ENCODE peak calls at places on chromosomes 2 and 18, in eight cellular contexts. One of them, this sample, is unnamed.

GRCh38 chr2:9337901-9338300 is 85.4 kb downstream of the ITGB1BP1 start:
- DNase-seq in IMR-90: no peak
- DNase-seq in H9: no peak
- DNase-seq in SK-N-SH: no peak
- DNase-seq in neural progenitor cell: no peak
- DNase-seq in astrocyte: no peak
- DNase-seq in fibroblast of lung: no peak
- DNase-seq in HCT116: no peak
- DNase-seq in this sample: no peak

GRCh38 chr18:12005542-12006487 is 24.5 kb downstream of the IMPA2 start:
- DNase-seq in IMR-90: no peak
- DNase-seq in neural progenitor cell: no peak
- DNase-seq in SK-N-SH: no peak
- DNase-seq in fibroblast of lung: peak
- DNase-seq in astrocyte: no peak
- DNase-seq in H9: no peak
- DNase-seq in HCT116: no peak
- DNase-seq in this sample: peak

GRCh38 chr2:165009466-165009865 is 54.1 kb upstream of the SLC38A11 start:
- DNase-seq in neural progenitor cell: no peak
- DNase-seq in H9: no peak
- DNase-seq in IMR-90: peak
- DNase-seq in SK-N-SH: no peak
- DNase-seq in HCT116: no peak
- DNase-seq in fibroblast of lung: peak
- DNase-seq in astrocyte: peak
- DNase-seq in this sample: no peak

GRCh38 chr2:220708366-220708765 is 863.7 kb downstream of the EPHA4 start:
- DNase-seq in HCT116: no peak
- DNase-seq in IMR-90: peak
- DNase-seq in fibroblast of lung: peak
- DNase-seq in SK-N-SH: no peak
- DNase-seq in H9: no peak
- DNase-seq in neural progenitor cell: no peak
- DNase-seq in astrocyte: peak
- DNase-seq in this sample: no peak

GRCh38 chr2:17300141-17300540 is 218.1 kb downstream of the RAD51AP2 start:
- DNase-seq in fibroblast of lung: peak
- DNase-seq in HCT116: no peak
- DNase-seq in H9: no peak
- DNase-seq in SK-N-SH: no peak
- DNase-seq in IMR-90: peak
- DNase-seq in neural progenitor cell: no peak
- DNase-seq in astrocyte: peak
- DNase-seq in this sample: peak

GRCh38 chr2:217489145-217489960 is 513.4 kb downstream of the TNS1 start:
- DNase-seq in H9: peak
- DNase-seq in fibroblast of lung: peak
- DNase-seq in neural progenitor cell: peak
- DNase-seq in HCT116: no peak
- DNase-seq in astrocyte: peak
- DNase-seq in IMR-90: no peak
- DNase-seq in SK-N-SH: no peak
- DNase-seq in this sample: no peak

GRCh38 chr2:120909102-120909501 is 173.4 kb downstream of the GLI2 start:
- DNase-seq in astrocyte: no peak
- DNase-seq in SK-N-SH: no peak
- DNase-seq in neural progenitor cell: no peak
- DNase-seq in IMR-90: no peak
- DNase-seq in fibroblast of lung: no peak
- DNase-seq in H9: no peak
- DNase-seq in HCT116: no peak
- DNase-seq in this sample: no peak

GRCh38 chr2:43159797-43160196 is 66.6 kb downstream of the ZFP36L2 start:
- DNase-seq in fibroblast of lung: peak
- DNase-seq in H9: no peak
- DNase-seq in IMR-90: no peak
- DNase-seq in SK-N-SH: no peak
- DNase-seq in neural progenitor cell: no peak
- DNase-seq in HCT116: no peak
- DNase-seq in astrocyte: no peak
- DNase-seq in this sample: no peak

GRCh38 chr2:163554864-163555263 is 180.9 kb downstream of the FIGN start:
- DNase-seq in SK-N-SH: no peak
- DNase-seq in neural progenitor cell: no peak
- DNase-seq in astrocyte: peak
- DNase-seq in fibroblast of lung: peak
- DNase-seq in HCT116: no peak
- DNase-seq in H9: no peak
- DNase-seq in IMR-90: no peak
- DNase-seq in this sample: no peak

GRCh38 chr18:39840406-39840805 is 2114.6 kb upstream of the PIK3C3 start:
- DNase-seq in HCT116: no peak
- DNase-seq in neural progenitor cell: no peak
- DNase-seq in SK-N-SH: no peak
- DNase-seq in astrocyte: peak
- DNase-seq in IMR-90: peak
- DNase-seq in H9: no peak
- DNase-seq in fibroblast of lung: peak
- DNase-seq in this sample: no peak

GRCh38 chr2:85111819-85112281 is 21.3 kb upstream of the TCF7L1 start:
- DNase-seq in SK-N-SH: no peak
- DNase-seq in fibroblast of lung: peak
- DNase-seq in IMR-90: peak
- DNase-seq in neural progenitor cell: no peak
- DNase-seq in H9: no peak
- DNase-seq in HCT116: no peak
- DNase-seq in astrocyte: peak
- DNase-seq in this sample: no peak

GRCh38 chr2:23550553-23550952 is 165.6 kb downstream of the KLHL29 start:
- DNase-seq in fibroblast of lung: peak
- DNase-seq in neural progenitor cell: no peak
- DNase-seq in SK-N-SH: no peak
- DNase-seq in astrocyte: peak
- DNase-seq in H9: no peak
- DNase-seq in IMR-90: peak
- DNase-seq in HCT116: no peak
- DNase-seq in this sample: no peak

GRCh38 chr2:74550231-74550630 is 3.5 kb downstream of the LOXL3 start:
- DNase-seq in HCT116: no peak
- DNase-seq in astrocyte: no peak
- DNase-seq in H9: no peak
- DNase-seq in neural progenitor cell: no peak
- DNase-seq in IMR-90: no peak
- DNase-seq in fibroblast of lung: no peak
- DNase-seq in SK-N-SH: no peak
- DNase-seq in this sample: no peak

GRCh38 chr2:219272351-219272750 is 6.8 kb upstream of the DNAJB2 start:
- DNase-seq in SK-N-SH: no peak
- DNase-seq in astrocyte: no peak
- DNase-seq in fibroblast of lung: no peak
- DNase-seq in H9: no peak
- DNase-seq in HCT116: no peak
- DNase-seq in neural progenitor cell: no peak
- DNase-seq in IMR-90: no peak
- DNase-seq in this sample: no peak

DNA sequence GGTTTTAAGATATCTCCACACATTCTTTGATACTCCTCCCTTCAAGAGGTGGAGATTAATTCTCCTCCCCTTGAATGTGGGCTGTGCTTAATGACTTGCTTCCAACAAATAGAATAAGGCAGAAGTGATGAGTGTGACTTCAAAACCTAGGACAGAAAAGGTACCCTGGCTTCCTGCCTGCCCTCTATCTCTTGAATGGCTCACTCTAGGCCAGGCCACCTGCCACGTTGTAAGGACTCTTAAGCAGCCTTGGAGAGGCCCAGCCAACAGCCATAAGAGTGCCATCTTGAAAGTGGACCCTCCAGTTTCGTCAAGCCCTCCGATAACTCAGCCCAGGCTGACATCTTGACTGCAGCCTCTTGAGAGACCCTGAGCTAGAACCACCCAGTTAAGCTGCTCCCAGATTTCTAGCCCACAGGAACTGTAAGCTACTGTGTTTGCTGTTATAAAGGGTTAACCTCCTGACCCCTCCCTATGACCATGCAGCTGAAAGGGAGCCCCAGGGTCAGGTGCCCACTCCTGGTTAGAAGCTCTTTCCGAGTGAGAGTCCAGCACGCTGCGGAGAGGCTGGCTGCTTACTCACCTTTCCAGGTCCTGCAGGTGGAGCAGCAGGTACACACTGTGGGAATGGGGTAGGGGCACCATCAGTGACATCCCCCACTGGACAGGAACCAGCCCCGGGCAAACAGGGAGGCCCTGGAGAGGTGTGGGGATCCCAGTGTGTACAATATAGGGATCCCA is 27.7 kb downstream of the MRPL35 start:
- DNase-seq in SK-N-SH: no peak
- DNase-seq in IMR-90: no peak
- DNase-seq in HCT116: no peak
- DNase-seq in neural progenitor cell: no peak
- DNase-seq in astrocyte: no peak
- DNase-seq in fibroblast of lung: no peak
- DNase-seq in H9: no peak
- DNase-seq in this sample: no peak
- H3K4me2 ChIP-seq in SK-N-SH: no peak
- H3K4me2 ChIP-seq in IMR-90: no peak
- H3K4me2 ChIP-seq in HCT116: no peak
- H3K4me2 ChIP-seq in neural progenitor cell: no peak
- H3K4me2 ChIP-seq in astrocyte: no peak
- H3K4me2 ChIP-seq in fibroblast of lung: no peak
- H3K4me2 ChIP-seq in H9: no peak
- H3K4me2 ChIP-seq in this sample: no peak

DNA sequence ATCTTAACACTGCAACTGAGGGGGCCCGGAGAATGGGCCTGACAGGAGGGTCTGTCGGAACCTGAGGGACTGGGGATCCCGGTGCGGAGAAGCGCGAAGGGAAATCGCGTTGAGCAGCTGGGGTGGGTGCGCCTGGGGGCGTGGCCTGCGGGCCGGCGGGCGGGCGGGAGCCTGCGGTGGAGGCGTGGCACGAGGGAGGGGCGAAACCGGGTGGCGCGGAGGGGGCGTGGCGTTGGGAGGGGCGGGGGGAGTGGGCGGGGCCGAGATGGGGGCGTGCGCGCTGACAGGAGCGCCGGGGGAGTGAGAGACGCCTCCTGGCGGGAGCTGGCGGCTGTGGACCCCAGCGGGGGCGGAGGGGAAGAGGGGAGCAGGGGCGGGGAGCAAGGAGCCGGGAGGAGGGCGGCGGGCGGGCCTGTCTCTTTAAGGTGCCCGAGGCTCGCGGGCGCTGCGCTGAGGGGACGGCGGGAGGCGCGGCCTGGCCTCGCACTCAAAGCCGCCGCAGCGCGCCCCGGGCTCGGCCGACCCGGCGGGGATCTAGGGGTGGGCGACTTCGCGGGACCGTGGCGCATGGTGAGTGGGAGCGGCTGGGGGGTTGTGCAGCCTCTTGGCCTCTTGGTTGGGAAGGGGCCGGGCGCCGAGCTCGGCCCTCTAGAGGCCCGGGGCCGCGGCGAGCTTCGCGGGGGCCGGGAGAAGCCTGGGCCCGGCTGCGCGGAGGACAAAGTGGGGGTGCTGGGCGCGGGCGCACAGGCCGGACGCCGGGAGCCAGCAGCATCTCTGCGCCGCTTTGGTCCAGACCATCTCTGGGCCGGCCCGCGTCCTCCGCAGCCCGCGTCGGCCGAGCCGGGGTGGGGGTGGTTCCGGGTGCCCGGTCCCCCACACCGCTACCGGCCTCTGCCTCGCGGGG is at the start of gene TWSG1:
- DNase-seq in IMR-90: peak
- DNase-seq in neural progenitor cell: peak
- DNase-seq in H9: peak
- DNase-seq in astrocyte: peak
- DNase-seq in HCT116: peak
- DNase-seq in fibroblast of lung: peak
- DNase-seq in SK-N-SH: peak
- DNase-seq in this sample: peak
- TF ChIP-seq CTCF in IMR-90: peak
- TF ChIP-seq CTCF in neural progenitor cell: peak
- TF ChIP-seq CTCF in H9: peak
- TF ChIP-seq CTCF in astrocyte: no peak
- TF ChIP-seq CTCF in HCT116: peak
- TF ChIP-seq CTCF in fibroblast of lung: peak
- TF ChIP-seq CTCF in SK-N-SH: peak
- TF ChIP-seq CTCF in this sample: peak

GRCh38 chr2:61238221-61238620 is 76.2 kb downstream of the C2orf74 start:
- DNase-seq in HCT116: no peak
- DNase-seq in IMR-90: no peak
- DNase-seq in SK-N-SH: no peak
- DNase-seq in astrocyte: no peak
- DNase-seq in H9: no peak
- DNase-seq in neural progenitor cell: no peak
- DNase-seq in fibroblast of lung: no peak
- DNase-seq in this sample: no peak

GRCh38 chr2:61229936-61230335 is 67.9 kb downstream of the C2orf74 start:
- DNase-seq in neural progenitor cell: no peak
- DNase-seq in H9: no peak
- DNase-seq in astrocyte: peak
- DNase-seq in HCT116: no peak
- DNase-seq in SK-N-SH: no peak
- DNase-seq in IMR-90: peak
- DNase-seq in fibroblast of lung: peak
- DNase-seq in this sample: no peak

GRCh38 chr2:61233581-61233980 is 71.6 kb downstream of the C2orf74 start:
- DNase-seq in IMR-90: no peak
- DNase-seq in fibroblast of lung: no peak
- DNase-seq in SK-N-SH: no peak
- DNase-seq in neural progenitor cell: no peak
- DNase-seq in HCT116: no peak
- DNase-seq in astrocyte: no peak
- DNase-seq in H9: no peak
- DNase-seq in this sample: no peak

GRCh38 chr2:61241266-61241665 is 79.3 kb downstream of the C2orf74 start:
- DNase-seq in H9: no peak
- DNase-seq in fibroblast of lung: no peak
- DNase-seq in HCT116: no peak
- DNase-seq in IMR-90: no peak
- DNase-seq in neural progenitor cell: no peak
- DNase-seq in SK-N-SH: no peak
- DNase-seq in astrocyte: no peak
- DNase-seq in this sample: no peak

GRCh38 chr2:61235716-61236115 is 73.7 kb downstream of the C2orf74 start:
- DNase-seq in neural progenitor cell: no peak
- DNase-seq in SK-N-SH: no peak
- DNase-seq in astrocyte: no peak
- DNase-seq in HCT116: no peak
- DNase-seq in fibroblast of lung: no peak
- DNase-seq in H9: no peak
- DNase-seq in IMR-90: no peak
- DNase-seq in this sample: no peak
- H3K27ac ChIP-seq in neural progenitor cell: no peak
- H3K27ac ChIP-seq in SK-N-SH: no peak
- H3K27ac ChIP-seq in astrocyte: no peak
- H3K27ac ChIP-seq in HCT116: no peak
- H3K27ac ChIP-seq in fibroblast of lung: no peak
- H3K27ac ChIP-seq in H9: no peak
- H3K27ac ChIP-seq in IMR-90: no peak
- H3K27ac ChIP-seq in this sample: no peak

DNA sequence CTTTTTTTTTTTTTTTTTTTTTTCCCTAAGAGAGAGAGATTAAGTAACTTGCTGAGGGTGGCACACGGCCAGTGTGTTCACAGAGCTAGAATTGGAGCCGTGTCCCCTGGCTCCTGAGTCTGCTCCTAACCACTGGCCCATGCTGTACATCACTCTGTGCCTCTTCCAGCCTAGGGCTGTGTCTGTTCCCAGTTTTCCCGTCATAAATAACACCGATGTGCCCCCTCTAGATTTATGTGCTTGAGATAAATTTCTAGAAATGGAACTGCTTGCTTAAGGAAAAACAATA is 58.4 kb downstream of the NDUFA10 start:
- DNase-seq in H9: no peak
- DNase-seq in fibroblast of lung: no peak
- DNase-seq in astrocyte: no peak
- DNase-seq in SK-N-SH: no peak
- DNase-seq in IMR-90: no peak
- DNase-seq in neural progenitor cell: no peak
- DNase-seq in HCT116: no peak
- DNase-seq in this sample: no peak
- H3K4me2 ChIP-seq in H9: no peak
- H3K4me2 ChIP-seq in fibroblast of lung: no peak
- H3K4me2 ChIP-seq in astrocyte: no peak
- H3K4me2 ChIP-seq in SK-N-SH: no peak
- H3K4me2 ChIP-seq in IMR-90: no peak
- H3K4me2 ChIP-seq in neural progenitor cell: no peak
- H3K4me2 ChIP-seq in HCT116: no peak
- H3K4me2 ChIP-seq in this sample: no peak

This sample was measured in hepatocyte.